ENCODE peak calls at places on chromosomes 7 and 10, in seven cellular contexts. H, Q, O, E, J, N and K are unnamed samples.

GRCh38 chr7:128841171-128841690 is 11.0 kb downstream of the FLNC start:
- DNase-seq in H (no peak), O (no peak), N (no peak), E (no peak), Q (no peak), J (no peak), K (no peak)

GRCh38 chr7:44225566-44226395 is 25.0 kb downstream of the YKT6 start:
- DNase-seq in J (no peak), Q (no peak), E (no peak), N (peak; percentile 25), H (no peak), O (no peak), K (no peak)

GRCh38 chr10:71228875-71229720 is 16.7 kb downstream of the UNC5B start:
- DNase-seq in O (no peak), H (no peak), Q (no peak), N (no peak), J (no peak), E (no peak), K (no peak)

GRCh38 chr10:79386637-79387465 is 39.6 kb downstream of the PPIF start:
- DNase-seq in J (no peak), H (no peak), N (no peak), Q (no peak), O (no peak), E (no peak), K (no peak)

GRCh38 chr7:120588411-120588810 is 269.5 kb downstream of the TSPAN12 start:
- DNase-seq in Q (no peak), E (no peak), H (no peak), N (no peak), J (no peak), O (no peak), K (no peak)

GRCh38 chr7:14583518-14583917 is 319.0 kb downstream of the DGKB start:
- DNase-seq in J (no peak), Q (no peak), N (no peak), O (peak; percentile 22), H (no peak), E (no peak), K (no peak)

GRCh38 chr7:131620673-131621609 is 64.5 kb upstream of the PODXL start:
- DNase-seq in Q (no peak), O (no peak), N (no peak), H (no peak), E (no peak), J (no peak), K (no peak)

GRCh38 chr7:27145167-27145883 is 1.8 kb upstream of the HOXA5 start:
- DNase-seq in Q (no peak), O (no peak), E (no peak), N (no peak), J (no peak), H (no peak), K (no peak)

GRCh38 chr7:42192851-42193456 is 44.1 kb downstream of the GLI3 start:
- DNase-seq in Q (no peak), N (no peak), J (no peak), O (no peak), E (no peak), H (no peak), K (peak; percentile 51)

GRCh38 chr10:124179308-124180043 is 86.1 kb upstream of the CHST15 start:
- DNase-seq in J (no peak), E (no peak), H (no peak), O (no peak), N (no peak), Q (no peak), K (no peak)

GRCh38 chr7:18116661-18117060 is 89.0 kb upstream of the PRPS1L1 start:
- DNase-seq in H (no peak), N (no peak), J (no peak), Q (peak; percentile 41), O (peak; percentile 37), E (no peak), K (peak; percentile 11)

GRCh38 chr7:130804156-130804708 is 70.2 kb upstream of the KLF14 start:
- DNase-seq in N (no peak), J (no peak), O (no peak), Q (no peak), E (no peak), H (no peak), K (no peak)

GRCh38 chr10:15990523-15991129 is 130.3 kb upstream of the MINDY3 start:
- DNase-seq in H (no peak), N (no peak), O (no peak), J (no peak), E (no peak), Q (no peak), K (no peak)

GRCh38 chr10:60032723-60033122 is 126.4 kb upstream of the CCDC6 start:
- DNase-seq in Q (peak; percentile 35), N (peak; percentile 40), O (peak; percentile 10), J (peak; percentile 70), E (peak; percentile 35), H (peak; percentile 25), K (peak; percentile 81)

GRCh38 chr10:69268761-69269416 is 9.4 kb upstream of the HK1 start:
- DNase-seq in N (no peak), O (no peak), H (no peak), Q (peak; percentile 38), J (no peak), E (no peak), K (peak; percentile 30)

GRCh38 chr7:151800861-151801260 is 76.1 kb downstream of the PRKAG2 start:
- DNase-seq in J (no peak), N (no peak), H (no peak), E (no peak), O (no peak), Q (no peak), K (no peak)

GRCh38 chr10:33661580-33662269 is 327.3 kb upstream of the NRP1 start:
- DNase-seq in J (no peak), Q (peak; percentile 93), E (peak; percentile 42), O (peak; percentile 39), N (peak; percentile 93), H (no peak), K (peak; percentile 36)

GRCh38 chr10:13808556-13809391 is 222.0 kb downstream of the PRPF18 start:
- DNase-seq in E (no peak), Q (no peak), O (peak; percentile 42), N (no peak), J (peak; percentile 66), H (no peak), K (no peak)

GRCh38 chr7:30937426-30937825 is 25.8 kb downstream of the AQP1 start:
- DNase-seq in E (no peak), H (no peak), N (no peak), J (no peak), Q (no peak), O (no peak), K (no peak)

GRCh38 chr10:26573674-26574073 is 123.8 kb upstream of the PDSS1 start:
- DNase-seq in H (no peak), J (no peak), Q (no peak), E (no peak), O (no peak), N (no peak), K (no peak)

GRCh38 chr10:103629581-103629980 is 136.1 kb downstream of the NEURL1 start:
- DNase-seq in O (no peak), J (no peak), Q (no peak), E (no peak), N (no peak), H (no peak), K (no peak)

GRCh38 chr7:108077714-108078113 is 52.4 kb downstream of the LAMB4 start:
- DNase-seq in Q (no peak), E (no peak), O (no peak), H (no peak), J (no peak), N (no peak), K (no peak)

GRCh38 chr7:8781166-8781565 is 347.8 kb downstream of the NXPH1 start:
- DNase-seq in Q (no peak), O (peak; percentile 17), H (no peak), N (no peak), E (no peak), J (no peak), K (no peak)

GRCh38 chr7:87370660-87371180 is 25.3 kb downstream of the CROT start:
- DNase-seq in Q (peak; percentile 15), E (no peak), N (no peak), O (no peak), H (no peak), J (no peak), K (peak; percentile 78)

GRCh38 chr10:114388275-114388674 is 16.0 kb downstream of the AFAP1L2 start:
- DNase-seq in Q (peak; percentile 45), H (no peak), N (no peak), E (no peak), O (no peak), J (no peak), K (no peak)

GRCh38 chr7:50449501-50449880 is 659 bp downstream of the FIGNL1 start:
- DNase-seq in N (no peak), H (no peak), Q (no peak), O (peak; percentile 60), E (no peak), J (no peak), K (peak; percentile 9)

GRCh38 chr7:155213955-155214327 is 83.7 kb upstream of the INSIG1 start:
- DNase-seq in O (no peak), E (no peak), N (no peak), J (no peak), Q (no peak), H (no peak), K (no peak)